ENCODE peak calls at places on chromosome 1, in five cellular contexts. P is GDM1; X is EL; Y is dermis microvascular lymphatic vessel endothelial cell; O is naive thymus-derived CD8-positive, alpha-beta T cell. D is an unnamed sample.

GRCh38 chr1:202023033-202023433 is 12.6 kb downstream of the ELF3 start:
- DNase-seq in P (no peak), X (no peak), Y (no peak), O (no peak), D (no peak)

GRCh38 chr1:221241592-221241991 is 362.3 kb downstream of the HLX start:
- DNase-seq in P (no peak), X (no peak), Y (no peak), O (no peak), D (no peak)

GRCh38 chr1:201538618-201539551 is at the start of gene NAV1:
- DNase-seq in P (peak; percentile 42), X (peak; percentile 97), Y (no peak), O (no peak), D (peak; percentile 21)

GRCh38 chr1:224666078-224666477 is 50.0 kb downstream of the CNIH3 start:
- DNase-seq in P (no peak), X (no peak), Y (no peak), O (no peak), D (no peak)

GRCh38 chr1:243596441-243597183 is 253.4 kb downstream of the AKT3 start:
- DNase-seq in P (peak; percentile 9), X (peak; percentile 91), Y (no peak), O (peak; percentile 2), D (no peak)

GRCh38 chr1:200488375-200489165 is 78.7 kb upstream of the ZNF281 start:
- DNase-seq in P (peak; percentile 47), X (peak; percentile 79), Y (peak; percentile 55), O (peak; percentile 59), D (peak; percentile 10)

GRCh38 chr1:172135923-172136610 is 284.4 kb upstream of the C1orf105 start:
- DNase-seq in P (no peak), X (peak; percentile 77), Y (no peak), O (no peak), D (no peak)

GRCh38 chr1:36635284-36635683 is 152.6 kb upstream of the CSF3R start:
- DNase-seq in P (no peak), X (no peak), Y (no peak), O (no peak), D (no peak)